ENCODE peak calls at places on chromosomes 6 and 20, in ten cellular contexts. Q, J, W, X, B, N, Y, F, G and H are unnamed samples.

GRCh38 chr6:55130806-55131324 is 43.5 kb upstream of the HCRTR2 start:
- DNase-seq in G (no peak), J (no peak), X (no peak), F (no peak), Y (no peak), N (no peak), B (no peak), Q (no peak), W (no peak), H (no peak)

GRCh38 chr6:43904311-43905123 is 134.5 kb downstream of the VEGFA start:
- DNase-seq in B (no peak), W (no peak), X (no peak), Y (no peak), N (no peak), F (no peak), G (no peak), Q (no peak), J (no peak), H (no peak)

GRCh38 chr6:133208183-133208755 is 32.9 kb upstream of the EYA4 start:
- DNase-seq in J (no peak), X (no peak), Y (no peak), B (no peak), Q (peak), F (no peak), N (no peak), G (no peak), W (no peak), H (no peak)

GRCh38 chr20:46111028-46111835 is 6.9 kb upstream of the CD40 start:
- DNase-seq in F (no peak), B (no peak), J (no peak), X (peak), N (no peak), W (no peak), G (no peak), Y (no peak), Q (no peak), H (no peak)

GRCh38 chr6:145028144-145028818 is 707.0 kb downstream of the EPM2A start:
- DNase-seq in B (no peak), G (no peak), W (no peak), J (peak), N (no peak), Q (peak), X (peak), F (no peak), Y (peak), H (peak)

GRCh38 chr6:1789092-1789491 is 179.4 kb downstream of the FOXC1 start:
- DNase-seq in Q (peak), N (no peak), G (no peak), Y (peak), F (no peak), J (no peak), X (no peak), W (no peak), B (no peak), H (no peak)

GRCh38 chr6:54718541-54719023 is 128.0 kb upstream of the FAM83B start:
- DNase-seq in N (no peak), Q (no peak), G (no peak), F (no peak), X (no peak), J (no peak), W (no peak), Y (no peak), B (no peak), H (no peak)

GRCh38 chr6:36639171-36639808 is 39.2 kb upstream of the CDKN1A start:
- DNase-seq in Q (peak), Y (no peak), N (no peak), G (no peak), W (no peak), J (no peak), X (no peak), B (no peak), F (no peak), H (no peak)

GRCh38 chr20:33674294-33675126 is at the start of gene NECAB3:
- DNase-seq in Q (peak), F (peak), W (peak), G (peak), X (peak), B (no peak), J (peak), N (peak), Y (peak), H (peak)

GRCh38 chr6:118918326-118918725 is 16.6 kb downstream of the MCM9 start:
- DNase-seq in J (no peak), N (no peak), W (no peak), F (no peak), B (no peak), X (no peak), Y (no peak), Q (no peak), G (peak), H (no peak)

GRCh38 chr20:61954276-61955021 is 111.2 kb downstream of the TAF4 start:
- DNase-seq in Y (no peak), N (peak), F (peak), X (no peak), G (no peak), Q (no peak), W (no peak), J (no peak), B (no peak), H (no peak)

GRCh38 chr6:158780963-158781691 is 38.0 kb downstream of the EZR start:
- DNase-seq in X (no peak), G (no peak), F (no peak), Y (no peak), W (no peak), B (no peak), N (no peak), J (no peak), Q (no peak), H (peak)

GRCh38 chr6:111791415-111791814 is 81.8 kb downstream of the FYN start:
- DNase-seq in Q (peak), W (no peak), N (no peak), X (no peak), B (no peak), J (peak), F (no peak), G (no peak), Y (no peak), H (no peak)

GRCh38 chr20:8562356-8562755 is 430.3 kb downstream of the PLCB1 start:
- DNase-seq in W (no peak), G (no peak), B (no peak), J (no peak), Y (no peak), F (no peak), X (no peak), Q (no peak), N (no peak), H (no peak)

GRCh38 chr6:26629373-26629772 is 30.2 kb downstream of the ZNF322 start:
- DNase-seq in J (no peak), B (no peak), F (no peak), N (no peak), Q (no peak), X (no peak), W (no peak), Y (no peak), G (no peak), H (no peak)

GRCh38 chr6:116011520-116011919 is 49.2 kb downstream of the FRK start:
- DNase-seq in W (no peak), G (no peak), X (no peak), Y (no peak), F (no peak), N (no peak), B (no peak), J (no peak), Q (peak), H (peak)

GRCh38 chr6:136350914-136351313 is 61.3 kb upstream of the BCLAF1 start:
- DNase-seq in Y (no peak), W (no peak), J (no peak), B (no peak), Q (no peak), F (no peak), X (no peak), N (no peak), G (no peak), H (no peak)

GRCh38 chr6:153038378-153038777 is 35.9 kb upstream of the MTRF1L start:
- DNase-seq in Y (peak), F (no peak), X (no peak), B (no peak), G (no peak), J (no peak), N (no peak), Q (peak), W (no peak), H (no peak)